ENCODE peak calls at places on chromosomes 4 and X, in eight cellular contexts. One of them, this sample, is unnamed.

GRCh38 chrX:119669424-119670037 is 23.4 kb downstream of the SEPTIN6 start:
- DNase-seq in left ventricle myocardium superior: peak
- DNase-seq in cardiac muscle cell: peak
- DNase-seq in AG08396: no peak
- DNase-seq in tibial artery: no peak
- DNase-seq in T follicular helper cell: no peak
- DNase-seq in NCI-H69: peak
- DNase-seq in head of caudate nucleus: no peak
- DNase-seq in this sample: peak

GRCh38 chrX:12210196-12210815 is 72.0 kb downstream of the FRMPD4 start:
- DNase-seq in left ventricle myocardium superior: peak
- DNase-seq in cardiac muscle cell: no peak
- DNase-seq in AG08396: peak
- DNase-seq in tibial artery: peak
- DNase-seq in T follicular helper cell: no peak
- DNase-seq in NCI-H69: no peak
- DNase-seq in head of caudate nucleus: no peak
- DNase-seq in this sample: no peak

GRCh38 chr4:15161439-15161838 is 159.2 kb downstream of the CPEB2 start:
- DNase-seq in left ventricle myocardium superior: no peak
- DNase-seq in cardiac muscle cell: no peak
- DNase-seq in AG08396: no peak
- DNase-seq in tibial artery: no peak
- DNase-seq in T follicular helper cell: no peak
- DNase-seq in NCI-H69: no peak
- DNase-seq in head of caudate nucleus: no peak
- DNase-seq in this sample: no peak

GRCh38 chrX:49172280-49172780 is 632 bp downstream of the PLP2 start:
- DNase-seq in left ventricle myocardium superior: peak
- DNase-seq in cardiac muscle cell: peak
- DNase-seq in AG08396: peak
- DNase-seq in tibial artery: peak
- DNase-seq in T follicular helper cell: no peak
- DNase-seq in NCI-H69: peak
- DNase-seq in head of caudate nucleus: no peak
- DNase-seq in this sample: peak

GRCh38 chrX:154649864-154650510 is 3.4 kb downstream of the CTAG2 start:
- DNase-seq in left ventricle myocardium superior: no peak
- DNase-seq in cardiac muscle cell: no peak
- DNase-seq in AG08396: no peak
- DNase-seq in tibial artery: no peak
- DNase-seq in T follicular helper cell: no peak
- DNase-seq in NCI-H69: no peak
- DNase-seq in head of caudate nucleus: no peak
- DNase-seq in this sample: no peak

GRCh38 chr4:673349-674091 is 556 bp downstream of the ATP5ME start:
- DNase-seq in left ventricle myocardium superior: peak
- DNase-seq in cardiac muscle cell: no peak
- DNase-seq in AG08396: peak
- DNase-seq in tibial artery: no peak
- DNase-seq in T follicular helper cell: no peak
- DNase-seq in NCI-H69: peak
- DNase-seq in head of caudate nucleus: no peak
- DNase-seq in this sample: peak

GRCh38 chr4:159145318-159146006 is 42.6 kb downstream of the RAPGEF2 start:
- DNase-seq in left ventricle myocardium superior: no peak
- DNase-seq in cardiac muscle cell: peak
- DNase-seq in AG08396: no peak
- DNase-seq in tibial artery: no peak
- DNase-seq in T follicular helper cell: no peak
- DNase-seq in NCI-H69: no peak
- DNase-seq in head of caudate nucleus: no peak
- DNase-seq in this sample: no peak

GRCh38 chr4:25552580-25553271 is 102.9 kb upstream of the SLC34A2 start:
- DNase-seq in left ventricle myocardium superior: peak
- DNase-seq in cardiac muscle cell: no peak
- DNase-seq in AG08396: no peak
- DNase-seq in tibial artery: no peak
- DNase-seq in T follicular helper cell: no peak
- DNase-seq in NCI-H69: no peak
- DNase-seq in head of caudate nucleus: no peak
- DNase-seq in this sample: no peak

GRCh38 chr4:53804719-53805118 is 213.4 kb upstream of the LNX1 start:
- DNase-seq in left ventricle myocardium superior: peak
- DNase-seq in cardiac muscle cell: no peak
- DNase-seq in AG08396: no peak
- DNase-seq in tibial artery: no peak
- DNase-seq in T follicular helper cell: no peak
- DNase-seq in NCI-H69: peak
- DNase-seq in head of caudate nucleus: no peak
- DNase-seq in this sample: peak

GRCh38 chr4:139300431-139301142 is 718 bp upstream of the NAA15 start:
- DNase-seq in left ventricle myocardium superior: no peak
- DNase-seq in cardiac muscle cell: peak
- DNase-seq in AG08396: peak
- DNase-seq in tibial artery: no peak
- DNase-seq in T follicular helper cell: no peak
- DNase-seq in NCI-H69: peak
- DNase-seq in head of caudate nucleus: no peak
- DNase-seq in this sample: no peak

GRCh38 chr4:4961936-4962335 is 57.3 kb downstream of the CYTL1 start:
- DNase-seq in left ventricle myocardium superior: no peak
- DNase-seq in cardiac muscle cell: no peak
- DNase-seq in AG08396: no peak
- DNase-seq in tibial artery: no peak
- DNase-seq in T follicular helper cell: no peak
- DNase-seq in NCI-H69: no peak
- DNase-seq in head of caudate nucleus: no peak
- DNase-seq in this sample: no peak

GRCh38 chr4:76407440-76408119 is 13.4 kb downstream of the CCDC158 start:
- DNase-seq in left ventricle myocardium superior: no peak
- DNase-seq in cardiac muscle cell: no peak
- DNase-seq in AG08396: no peak
- DNase-seq in tibial artery: no peak
- DNase-seq in T follicular helper cell: no peak
- DNase-seq in NCI-H69: no peak
- DNase-seq in head of caudate nucleus: no peak
- DNase-seq in this sample: no peak

GRCh38 chr4:186534056-186534455 is 21.3 kb downstream of the MTNR1A start:
- DNase-seq in left ventricle myocardium superior: no peak
- DNase-seq in cardiac muscle cell: no peak
- DNase-seq in AG08396: no peak
- DNase-seq in tibial artery: no peak
- DNase-seq in T follicular helper cell: no peak
- DNase-seq in NCI-H69: no peak
- DNase-seq in head of caudate nucleus: no peak
- DNase-seq in this sample: no peak

GRCh38 chr4:162952232-162952631 is 214.5 kb downstream of the NAF1 start:
- DNase-seq in left ventricle myocardium superior: no peak
- DNase-seq in cardiac muscle cell: no peak
- DNase-seq in AG08396: no peak
- DNase-seq in tibial artery: no peak
- DNase-seq in T follicular helper cell: no peak
- DNase-seq in NCI-H69: peak
- DNase-seq in head of caudate nucleus: no peak
- DNase-seq in this sample: no peak

GRCh38 chrX:71282514-71283408 is 674 bp upstream of the NONO start:
- DNase-seq in left ventricle myocardium superior: no peak
- DNase-seq in cardiac muscle cell: no peak
- DNase-seq in AG08396: no peak
- DNase-seq in tibial artery: no peak
- DNase-seq in T follicular helper cell: peak
- DNase-seq in NCI-H69: no peak
- DNase-seq in head of caudate nucleus: no peak
- DNase-seq in this sample: no peak

GRCh38 chrX:101287402-101287801 is 3.7 kb downstream of the TAF7L start:
- DNase-seq in left ventricle myocardium superior: no peak
- DNase-seq in cardiac muscle cell: peak
- DNase-seq in AG08396: peak
- DNase-seq in tibial artery: no peak
- DNase-seq in T follicular helper cell: no peak
- DNase-seq in NCI-H69: peak
- DNase-seq in head of caudate nucleus: no peak
- DNase-seq in this sample: no peak

GRCh38 chr4:30840571-30840970 is 120.4 kb downstream of the PCDH7 start:
- DNase-seq in left ventricle myocardium superior: no peak
- DNase-seq in cardiac muscle cell: no peak
- DNase-seq in AG08396: no peak
- DNase-seq in tibial artery: no peak
- DNase-seq in T follicular helper cell: no peak
- DNase-seq in NCI-H69: no peak
- DNase-seq in head of caudate nucleus: no peak
- DNase-seq in this sample: no peak

GRCh38 chr4:38669233-38669632 is 5.2 kb downstream of the KLF3 start:
- DNase-seq in left ventricle myocardium superior: no peak
- DNase-seq in cardiac muscle cell: no peak
- DNase-seq in AG08396: no peak
- DNase-seq in tibial artery: no peak
- DNase-seq in T follicular helper cell: no peak
- DNase-seq in NCI-H69: peak
- DNase-seq in head of caudate nucleus: no peak
- DNase-seq in this sample: no peak

GRCh38 chr4:76582074-76582816 is 147.2 kb downstream of the SHROOM3 start:
- DNase-seq in left ventricle myocardium superior: no peak
- DNase-seq in cardiac muscle cell: no peak
- DNase-seq in AG08396: no peak
- DNase-seq in tibial artery: no peak
- DNase-seq in T follicular helper cell: no peak
- DNase-seq in NCI-H69: peak
- DNase-seq in head of caudate nucleus: no peak
- DNase-seq in this sample: no peak

GRCh38 chr4:5788144-5788543 is 77.1 kb downstream of the EVC start:
- DNase-seq in left ventricle myocardium superior: no peak
- DNase-seq in cardiac muscle cell: no peak
- DNase-seq in AG08396: no peak
- DNase-seq in tibial artery: no peak
- DNase-seq in T follicular helper cell: no peak
- DNase-seq in NCI-H69: no peak
- DNase-seq in head of caudate nucleus: no peak
- DNase-seq in this sample: no peak

GRCh38 chrX:154815274-154815818 is 10.1 kb upstream of the MPP1 start:
- DNase-seq in left ventricle myocardium superior: no peak
- DNase-seq in cardiac muscle cell: no peak
- DNase-seq in AG08396: peak
- DNase-seq in tibial artery: no peak
- DNase-seq in T follicular helper cell: no peak
- DNase-seq in NCI-H69: no peak
- DNase-seq in head of caudate nucleus: no peak
- DNase-seq in this sample: no peak

GRCh38 chrX:123324628-123325027 is 140.6 kb downstream of the GRIA3 start:
- DNase-seq in left ventricle myocardium superior: no peak
- DNase-seq in cardiac muscle cell: no peak
- DNase-seq in AG08396: no peak
- DNase-seq in tibial artery: no peak
- DNase-seq in T follicular helper cell: no peak
- DNase-seq in NCI-H69: peak
- DNase-seq in head of caudate nucleus: no peak
- DNase-seq in this sample: no peak

GRCh38 chr4:82951196-82951595 is 50.7 kb downstream of the THAP9 start:
- DNase-seq in left ventricle myocardium superior: no peak
- DNase-seq in cardiac muscle cell: no peak
- DNase-seq in AG08396: no peak
- DNase-seq in tibial artery: no peak
- DNase-seq in T follicular helper cell: no peak
- DNase-seq in NCI-H69: no peak
- DNase-seq in head of caudate nucleus: no peak
- DNase-seq in this sample: no peak

GRCh38 chr4:113278324-113278934 is 229.0 kb downstream of the ANK2 start:
- DNase-seq in left ventricle myocardium superior: peak
- DNase-seq in cardiac muscle cell: peak
- DNase-seq in AG08396: peak
- DNase-seq in tibial artery: peak
- DNase-seq in T follicular helper cell: peak
- DNase-seq in NCI-H69: peak
- DNase-seq in head of caudate nucleus: peak
- DNase-seq in this sample: peak

GRCh38 chr4:181959121-181959520 is 284.1 kb upstream of the TENM3 start:
- DNase-seq in left ventricle myocardium superior: no peak
- DNase-seq in cardiac muscle cell: peak
- DNase-seq in AG08396: peak
- DNase-seq in tibial artery: no peak
- DNase-seq in T follicular helper cell: no peak
- DNase-seq in NCI-H69: peak
- DNase-seq in head of caudate nucleus: no peak
- DNase-seq in this sample: no peak

GRCh38 chr4:53234669-53235068 is 131.2 kb downstream of the SCFD2 start:
- DNase-seq in left ventricle myocardium superior: no peak
- DNase-seq in cardiac muscle cell: no peak
- DNase-seq in AG08396: no peak
- DNase-seq in tibial artery: no peak
- DNase-seq in T follicular helper cell: no peak
- DNase-seq in NCI-H69: no peak
- DNase-seq in head of caudate nucleus: no peak
- DNase-seq in this sample: no peak

GRCh38 chr4:130233377-130234047 is 1137.6 kb downstream of the C4orf33 start:
- DNase-seq in left ventricle myocardium superior: no peak
- DNase-seq in cardiac muscle cell: no peak
- DNase-seq in AG08396: no peak
- DNase-seq in tibial artery: no peak
- DNase-seq in T follicular helper cell: no peak
- DNase-seq in NCI-H69: peak
- DNase-seq in head of caudate nucleus: no peak
- DNase-seq in this sample: no peak

GRCh38 chrX:123731258-123731986 is 1.4 kb downstream of the THOC2 start:
- DNase-seq in left ventricle myocardium superior: no peak
- DNase-seq in cardiac muscle cell: peak
- DNase-seq in AG08396: peak
- DNase-seq in tibial artery: no peak
- DNase-seq in T follicular helper cell: no peak
- DNase-seq in NCI-H69: peak
- DNase-seq in head of caudate nucleus: peak
- DNase-seq in this sample: no peak

GRCh38 chr4:103499094-103499493 is 220.7 kb downstream of the TACR3 start:
- DNase-seq in left ventricle myocardium superior: no peak
- DNase-seq in cardiac muscle cell: no peak
- DNase-seq in AG08396: no peak
- DNase-seq in tibial artery: no peak
- DNase-seq in T follicular helper cell: no peak
- DNase-seq in NCI-H69: no peak
- DNase-seq in head of caudate nucleus: no peak
- DNase-seq in this sample: no peak

GRCh38 chr4:83010522-83011318 is at the start of gene LIN54:
- DNase-seq in left ventricle myocardium superior: peak
- DNase-seq in cardiac muscle cell: peak
- DNase-seq in AG08396: peak
- DNase-seq in tibial artery: peak
- DNase-seq in T follicular helper cell: peak
- DNase-seq in NCI-H69: peak
- DNase-seq in head of caudate nucleus: peak
- DNase-seq in this sample: peak

GRCh38 chr4:137363496-137363895 is 168.8 kb downstream of the PCDH18 start:
- DNase-seq in left ventricle myocardium superior: no peak
- DNase-seq in cardiac muscle cell: no peak
- DNase-seq in AG08396: no peak
- DNase-seq in tibial artery: no peak
- DNase-seq in T follicular helper cell: no peak
- DNase-seq in NCI-H69: no peak
- DNase-seq in head of caudate nucleus: no peak
- DNase-seq in this sample: no peak

GRCh38 chrX:36431819-36432218 is 512.3 kb downstream of the CFAP47 start:
- DNase-seq in left ventricle myocardium superior: no peak
- DNase-seq in cardiac muscle cell: no peak
- DNase-seq in AG08396: no peak
- DNase-seq in tibial artery: no peak
- DNase-seq in T follicular helper cell: no peak
- DNase-seq in NCI-H69: no peak
- DNase-seq in head of caudate nucleus: no peak
- DNase-seq in this sample: no peak

GRCh38 chrX:101676571-101676970 is 16.9 kb upstream of the ARMCX2 start:
- DNase-seq in left ventricle myocardium superior: no peak
- DNase-seq in cardiac muscle cell: no peak
- DNase-seq in AG08396: no peak
- DNase-seq in tibial artery: no peak
- DNase-seq in T follicular helper cell: no peak
- DNase-seq in NCI-H69: no peak
- DNase-seq in head of caudate nucleus: no peak
- DNase-seq in this sample: no peak

GRCh38 chrX:99494668-99495067 is 915.4 kb downstream of the PCDH19 start:
- DNase-seq in left ventricle myocardium superior: no peak
- DNase-seq in cardiac muscle cell: no peak
- DNase-seq in AG08396: no peak
- DNase-seq in tibial artery: no peak
- DNase-seq in T follicular helper cell: no peak
- DNase-seq in NCI-H69: no peak
- DNase-seq in head of caudate nucleus: no peak
- DNase-seq in this sample: no peak

This sample was measured in right cardiac atrium.